ENCODE peak calls at places on chromosomes 2 and 18, in six cellular contexts. X is MM.1S, G is Peyer's patch, V is fibroblast of mammary gland, E is SK-N-SH, I is A549. A is an unnamed sample.

GRCh38 chr2:35347561-35347960 is 1008.0 kb upstream of the CRIM1 start:
- DNase-seq in X (peak; percentile 27), G (no peak), V (no peak), E (no peak), I (no peak), A (no peak)

GRCh38 chr18:77234504-77235365 is 14.9 kb upstream of the GALR1 start:
- DNase-seq in X (peak; percentile 78), G (no peak), V (no peak), E (no peak), I (no peak), A (no peak)

GRCh38 chr18:56068701-56069100 is 480.7 kb upstream of the TCF4 start:
- DNase-seq in X (no peak), G (no peak), V (no peak), E (no peak), I (no peak), A (no peak)

GRCh38 chr2:42874838-42875801 is 82.7 kb upstream of the HAAO start:
- DNase-seq in X (no peak), G (peak; percentile 49), V (peak; percentile 14), E (no peak), I (no peak), A (no peak)

GRCh38 chr2:884027-884748 is 66.5 kb upstream of the SNTG2 start:
- DNase-seq in X (no peak), G (no peak), V (no peak), E (no peak), I (no peak), A (no peak)

GRCh38 chr2:174796319-174796771 is 32.1 kb upstream of the CHRNA1 start:
- DNase-seq in X (no peak), G (no peak), V (no peak), E (no peak), I (no peak), A (no peak)

GRCh38 chr18:9918016-9918680 is 4.3 kb downstream of the VAPA start:
- DNase-seq in X (no peak), G (no peak), V (peak; percentile 34), E (no peak), I (peak; percentile 13), A (peak; percentile 60)

GRCh38 chr2:120628248-120628647 is 107.4 kb upstream of the GLI2 start:
- DNase-seq in X (no peak), G (no peak), V (no peak), E (no peak), I (no peak), A (no peak)

GRCh38 chr2:120316071-120316470 is 29.9 kb upstream of the INHBB start:
- DNase-seq in X (no peak), G (no peak), V (no peak), E (no peak), I (no peak), A (no peak)

GRCh38 chr2:226155476-226155875 is 644.1 kb downstream of the IRS1 start:
- DNase-seq in X (no peak), G (no peak), V (no peak), E (no peak), I (no peak), A (no peak)

GRCh38 chr18:32674491-32674890 is 98.3 kb downstream of the KLHL14 start:
- DNase-seq in X (no peak), G (no peak), V (peak; percentile 10), E (peak; percentile 5), I (no peak), A (no peak)

GRCh38 chr2:179580378-179581146 is 280.9 kb downstream of the ZNF385B start:
- DNase-seq in X (no peak), G (no peak), V (no peak), E (no peak), I (no peak), A (peak; percentile 80)

GRCh38 chr18:74579704-74580103 is 18.0 kb upstream of the ZNF407 start:
- DNase-seq in X (no peak), G (no peak), V (no peak), E (no peak), I (no peak), A (no peak)

GRCh38 chr18:10378688-10379465 is 75.6 kb upstream of the APCDD1 start:
- DNase-seq in X (no peak), G (no peak), V (peak; percentile 38), E (no peak), I (no peak), A (no peak)

GRCh38 chr2:106997204-106997603 is 111.2 kb upstream of the ST6GAL2 start:
- DNase-seq in X (no peak), G (no peak), V (no peak), E (no peak), I (no peak), A (no peak)

GRCh38 chr18:5029622-5030021 is 167.4 kb downstream of the AKAIN1 start:
- DNase-seq in X (no peak), G (no peak), V (no peak), E (no peak), I (no peak), A (no peak)

GRCh38 chr18:12989397-12990127 is 1.6 kb upstream of the CEP192 start:
- DNase-seq in X (no peak), G (no peak), V (no peak), E (no peak), I (no peak), A (no peak)

GRCh38 chr2:45812039-45812500 is 160.6 kb downstream of the PRKCE start:
- DNase-seq in X (no peak), G (no peak), V (peak; percentile 97), E (no peak), I (no peak), A (no peak)

GRCh38 chr2:3505771-3506170 is 13.6 kb downstream of the ADI1 start:
- DNase-seq in X (no peak), G (peak; percentile 45), V (no peak), E (no peak), I (no peak), A (no peak)

GRCh38 chr2:127392133-127392827 is 4.5 kb upstream of the MAP3K2 start:
- DNase-seq in X (no peak), G (no peak), V (peak; percentile 61), E (no peak), I (no peak), A (no peak)

GRCh38 chr18:26017929-26018328 is 72.5 kb downstream of the SS18 start:
- DNase-seq in X (peak; percentile 33), G (no peak), V (no peak), E (no peak), I (no peak), A (no peak)

GRCh38 chr2:19810637-19811036 is 91.1 kb downstream of the TTC32 start:
- DNase-seq in X (no peak), G (no peak), V (peak; percentile 39), E (no peak), I (no peak), A (no peak)

GRCh38 chr18:31102941-31103340 is 720 bp upstream of the DSC2 start:
- DNase-seq in X (no peak), G (no peak), V (no peak), E (no peak), I (no peak), A (no peak)

GRCh38 chr18:31100598-31101147 is 1.5 kb downstream of the DSC2 start:
- DNase-seq in X (no peak), G (peak; percentile 49), V (no peak), E (no peak), I (no peak), A (no peak)

GRCh38 chr18:31103423-31103822 is 1.2 kb upstream of the DSC2 start:
- DNase-seq in X (no peak), G (no peak), V (no peak), E (no peak), I (no peak), A (no peak)

GRCh38 chr18:31101148-31102019 is 837 bp downstream of the DSC2 start:
- DNase-seq in X (no peak), G (peak; percentile 80), V (no peak), E (peak; percentile 33), I (peak; percentile 10), A (no peak)

DNA sequence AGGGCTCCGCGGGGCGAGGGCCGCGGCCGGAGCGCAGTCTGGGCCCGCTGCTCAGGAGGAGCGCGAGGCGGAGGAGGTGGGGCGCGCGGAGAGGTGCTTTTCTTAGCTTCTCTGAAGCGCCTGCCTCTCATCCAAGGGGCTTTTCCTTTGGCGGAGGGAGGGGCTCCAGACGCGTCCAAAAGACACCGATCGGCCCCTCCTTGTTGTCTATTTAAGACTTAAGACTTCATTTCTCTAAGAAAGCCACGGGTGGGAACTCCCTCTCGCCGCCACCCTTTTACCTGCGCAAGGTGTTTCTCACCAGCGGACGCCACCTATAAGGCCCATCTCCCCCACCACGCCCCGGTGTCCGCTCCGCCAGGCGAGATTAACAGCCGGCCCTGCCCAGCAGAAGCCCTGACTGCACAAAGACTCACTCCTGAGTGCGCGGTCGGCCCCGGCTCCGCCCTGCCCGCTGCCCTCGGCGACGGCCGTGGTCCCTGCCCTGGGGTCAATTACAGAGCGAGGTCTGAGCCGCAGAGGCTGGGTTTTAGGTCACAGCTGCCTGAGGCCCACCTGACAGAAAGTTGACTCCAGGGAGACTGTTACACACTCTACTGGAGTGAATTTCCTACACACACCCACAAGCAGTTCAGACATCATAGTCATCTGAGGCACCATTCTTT is at the start of gene DSC2:
- DNase-seq in X (no peak), G (peak; percentile 85), V (no peak), E (peak; percentile 15), I (no peak), A (no peak)
- H3K4me3 ChIP-seq in X (peak within 1 kb of the TSS; percentile 10), G (peak within 1 kb of the TSS; percentile 61), V (no peak within 1 kb of the TSS), E (no peak within 1 kb of the TSS), I (peak within 1 kb of the TSS; percentile 74), A (peak within 1 kb of the TSS; percentile 78)

GRCh38 chr2:173400760-173401159 is 46.1 kb downstream of the CDCA7 start:
- DNase-seq in X (no peak), G (no peak), V (peak; percentile 16), E (peak; percentile 34), I (no peak), A (no peak)

GRCh38 chr2:173399229-173399628 is 44.6 kb downstream of the CDCA7 start:
- DNase-seq in X (no peak), G (no peak), V (no peak), E (no peak), I (no peak), A (no peak)

GRCh38 chr2:173394575-173394974 is 39.9 kb downstream of the CDCA7 start:
- DNase-seq in X (no peak), G (no peak), V (no peak), E (no peak), I (no peak), A (no peak)

GRCh38 chr2:173395567-173396351 is 41.1 kb downstream of the CDCA7 start:
- DNase-seq in X (no peak), G (no peak), V (no peak), E (no peak), I (no peak), A (no peak)

GRCh38 chr2:173397539-173397938 is 42.9 kb downstream of the CDCA7 start:
- DNase-seq in X (no peak), G (no peak), V (no peak), E (no peak), I (no peak), A (no peak)
- TF ChIP-seq CTCF in X (no peak), G (no peak), V (no peak), E (no peak), I (peak; percentile 41), A (no peak)

GRCh38 chr2:67399144-67399543 is 2.0 kb downstream of the ETAA1 start:
- DNase-seq in X (no peak), G (no peak), V (no peak), E (no peak), I (peak; percentile 18), A (no peak)
- H3K4me3 ChIP-seq in X (no peak overlapping the region), G (no peak overlapping the region), V (no peak overlapping the region), E (peak overlapping the region; percentile 94), I (peak overlapping the region; percentile 72), A (no peak overlapping the region)

DNA sequence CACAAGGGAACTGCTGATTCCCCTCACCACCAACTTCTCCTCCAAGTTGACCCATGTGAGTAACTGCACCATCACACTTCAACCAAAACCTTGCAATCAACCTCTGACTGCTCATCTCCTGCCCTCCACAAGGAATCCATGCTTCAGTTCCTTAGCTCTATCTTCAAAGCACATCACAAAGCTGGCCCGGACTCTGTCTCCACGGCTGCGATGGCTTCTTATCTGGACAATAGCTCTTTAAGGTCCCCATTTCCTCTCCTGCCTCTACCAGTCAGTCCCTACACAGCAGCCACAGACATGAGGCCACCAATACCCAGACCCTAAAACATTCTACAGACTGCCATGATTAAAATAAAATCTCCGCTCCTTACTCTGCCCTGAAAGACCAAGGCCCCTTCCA is 25.7 kb downstream of the MBOAT2 start:
- DNase-seq in X (no peak), G (no peak), V (no peak), E (no peak), I (no peak), A (no peak)
- TF ChIP-seq CTCF in X (no peak), G (no peak), V (no peak), E (no peak), I (no peak), A (no peak)